ENCODE peak calls at places on chromosomes 1 and 21, in seven cellular contexts. O is ovary, D is sigmoid colon, B is tibial nerve, V is cardiac muscle cell, Z is transverse colon, E is MM.1S. Y is an unnamed sample. For H3K36me3, the result is how much of the 10 kb centered on the place peaks cover.

GRCh38 chr1:205077934-205078311 is 6.3 kb downstream of the TMEM81 start:
- DNase-seq in O (no peak), Z (no peak), E (no peak), V (no peak), D (no peak), B (no peak), Y (no peak)

GRCh38 chr21:45344576-45344975 is 56.9 kb upstream of the POFUT2 start:
- DNase-seq in Z (no peak), E (no peak), B (no peak), V (no peak), O (no peak), D (no peak), Y (no peak)

GRCh38 chr1:213979751-213980605 is 7.8 kb upstream of the PROX1 start:
- DNase-seq in D (no peak), B (no peak), E (no peak), V (peak), O (no peak), Z (no peak), Y (no peak)

GRCh38 chr1:82086739-82087138 is 286.0 kb downstream of the ADGRL2 start:
- DNase-seq in E (no peak), O (no peak), B (no peak), Z (no peak), D (no peak), V (no peak), Y (peak)

GRCh38 chr21:19461481-19462205 is 1058.1 kb upstream of the TMPRSS15 start:
- DNase-seq in E (no peak), B (no peak), O (no peak), V (no peak), D (no peak), Z (no peak), Y (no peak)

GRCh38 chr1:50110084-50110615 is 1.4 kb downstream of the ELAVL4 start:
- DNase-seq in D (no peak), O (no peak), B (no peak), Z (no peak), V (no peak), E (no peak), Y (no peak)

GRCh38 chr1:227773558-227773957 is 38.3 kb downstream of the SNAP47 start:
- DNase-seq in Z (no peak), V (no peak), E (no peak), D (no peak), O (no peak), B (no peak), Y (no peak)

GRCh38 chr1:163315773-163316374 is 5.9 kb upstream of the NUF2 start:
- DNase-seq in Z (peak), E (peak), O (no peak), B (peak), D (no peak), V (peak), Y (peak)

GRCh38 chr1:246592695-246593094 is 26.4 kb downstream of the CNST start:
- DNase-seq in O (no peak), D (no peak), B (no peak), V (no peak), Z (no peak), E (no peak), Y (no peak)

GRCh38 chr1:230185076-230186001 is 118.3 kb downstream of the GALNT2 start:
- DNase-seq in V (no peak), B (no peak), Z (no peak), E (no peak), D (no peak), O (no peak), Y (peak)

DNA sequence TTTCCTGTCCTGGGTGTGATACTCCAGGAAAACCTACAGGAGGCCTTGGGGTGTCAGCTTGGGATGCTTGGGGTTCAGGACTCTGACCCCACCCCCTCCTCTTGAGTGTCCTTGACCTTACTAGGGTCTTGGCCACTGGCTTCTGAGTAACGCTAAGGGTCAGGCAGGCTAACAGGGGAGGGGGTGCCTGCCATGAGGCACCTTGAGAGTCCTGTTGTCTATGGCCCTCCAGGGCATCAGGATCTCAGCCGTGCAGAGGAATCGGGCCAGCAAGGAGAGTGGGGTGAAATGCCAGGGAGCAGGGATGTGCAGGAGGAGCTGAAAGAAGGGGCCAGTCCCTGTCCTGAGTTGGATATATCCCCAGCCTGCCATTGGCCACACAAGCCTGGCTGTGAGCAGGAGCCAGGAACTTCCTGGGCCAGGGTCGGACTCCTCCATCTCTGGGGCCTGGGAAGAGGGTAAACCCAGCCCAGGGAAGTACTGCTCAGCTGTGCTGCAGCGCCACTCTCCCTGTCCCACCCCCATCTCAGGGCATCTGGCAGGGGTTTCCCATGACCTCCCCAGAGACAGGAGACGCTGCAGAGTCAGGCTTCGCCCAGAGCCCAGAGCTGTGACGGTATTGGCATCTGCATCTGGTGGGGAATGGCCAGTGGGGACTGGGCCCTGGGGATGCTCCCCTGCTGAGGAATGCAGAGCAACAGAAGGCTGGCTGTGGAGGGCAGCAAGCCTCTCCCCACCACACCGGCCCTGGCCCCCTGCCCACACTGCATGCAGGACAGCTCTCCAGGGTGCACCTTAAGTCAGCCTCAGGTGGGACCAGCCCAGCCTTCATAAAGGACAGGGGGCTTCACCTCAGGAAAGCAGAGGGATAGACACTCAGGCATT is 6.3 kb downstream of the KIF21B start:
- DNase-seq in V (no peak), E (no peak), O (no peak), B (no peak), Z (no peak), D (no peak), Y (no peak)
- H3K4me3 ChIP-seq in V (no peak), E (no peak), O (no peak), B (no peak), Z (no peak), D (no peak), Y (no peak)

GRCh38 chr1:156134716-156135435 is 18.5 kb upstream of the SEMA4A start:
- DNase-seq in B (no peak), D (no peak), E (no peak), O (no peak), Z (no peak), V (no peak), Y (no peak)
- H3K36me3 ChIP-seq in B (under half), D (half or more), E (under half), O (under half), Z (under half), V (half or more), Y (half or more)

GRCh38 chr1:43453442-43454269 is at the start of gene HYI:
- DNase-seq in Z (peak), O (peak), B (peak), V (peak), D (peak), E (peak), Y (peak)
- TF ChIP-seq CTCF in Z (no peak), O (no peak), B (no peak), V (no peak), D (no peak), E (no peak), Y (no peak)

DNA sequence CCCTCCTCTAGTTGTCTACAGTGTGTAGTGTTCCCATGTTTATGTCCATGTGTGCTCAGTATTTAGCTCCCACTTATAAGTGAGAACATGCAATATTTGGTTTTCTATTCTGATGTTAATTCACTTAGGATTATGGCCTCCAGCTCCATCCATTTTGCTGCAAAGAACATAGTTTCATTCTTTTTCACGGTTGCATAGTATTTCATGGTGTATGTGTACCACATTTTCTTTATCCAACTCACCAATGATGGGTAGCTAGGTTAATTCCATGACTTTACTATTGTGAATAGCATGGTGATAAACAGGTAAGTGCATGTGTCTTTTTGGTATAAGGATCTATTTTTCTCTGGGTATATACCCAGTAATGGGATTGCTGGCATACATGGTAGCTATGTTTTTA is 67.0 kb downstream of the TBX19 start:
- DNase-seq in E (no peak), D (no peak), B (no peak), V (no peak), Z (no peak), O (no peak), Y (no peak)
- H3K4me3 ChIP-seq in E (no peak), D (no peak), B (no peak), V (no peak), Z (no peak), O (peak), Y (no peak)

DNA sequence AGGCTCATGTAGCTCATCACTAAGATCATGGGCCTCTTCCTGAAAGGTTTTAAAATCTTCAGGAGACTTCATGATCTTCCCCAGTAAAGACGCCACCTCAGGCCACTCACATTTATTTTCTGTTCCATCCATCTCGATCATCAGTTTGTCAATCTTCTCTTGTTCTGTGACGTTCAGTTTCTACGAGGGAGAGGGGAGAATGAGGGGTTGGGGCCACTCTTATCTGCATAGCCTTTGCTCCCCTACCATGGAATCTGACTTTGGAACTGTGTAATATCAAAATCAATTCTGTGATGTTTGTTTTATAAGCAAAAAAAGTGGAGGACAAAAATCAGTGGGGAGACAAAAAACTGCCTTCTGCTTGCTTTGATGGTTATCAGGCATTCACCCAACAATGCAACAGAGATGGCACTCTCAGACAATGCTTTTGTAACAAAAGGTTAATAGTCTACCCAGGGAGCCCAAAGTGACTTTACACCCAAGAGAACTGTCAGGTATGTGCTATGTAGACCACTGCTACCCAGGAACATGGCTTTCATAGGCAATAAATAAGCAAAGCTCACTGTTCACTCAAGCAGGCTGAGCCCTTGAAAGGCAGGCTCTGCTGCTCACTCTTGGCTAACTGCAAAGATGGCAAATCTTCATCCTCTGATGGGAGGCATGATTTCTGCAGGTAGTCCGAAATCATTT is 10.5 kb downstream of the ENO1 start:
- DNase-seq in O (no peak), V (no peak), D (no peak), E (no peak), Z (no peak), B (no peak), Y (no peak)
- H3K36me3 ChIP-seq in O (under half), V (half or more), D (half or more), E (half or more), Z (under half), B (half or more), Y (half or more)

GRCh38 chr1:6637770-6638169 is 13.1 kb downstream of the THAP3 start:
- DNase-seq in E (no peak), B (no peak), D (no peak), Z (no peak), O (no peak), V (no peak), Y (no peak)
- TF ChIP-seq CTCF in E (no peak), B (no peak), D (no peak), Z (no peak), O (no peak), V (no peak), Y (no peak)

GRCh38 chr1:13730301-13730700 is 30.3 kb downstream of the PRDM2 start:
- DNase-seq in B (no peak), V (no peak), D (no peak), Z (no peak), O (no peak), E (no peak), Y (no peak)
- H3K4me3 ChIP-seq in B (no peak), V (no peak), D (no peak), Z (no peak), O (no peak), E (peak), Y (no peak)

GRCh38 chr1:212368073-212368484 is 46.6 kb downstream of the PACC1 start:
- DNase-seq in Z (peak), O (no peak), D (no peak), V (peak), E (peak), B (peak), Y (peak)
- H3K36me3 ChIP-seq in Z (under half), O (under half), D (under half), V (under half), E (under half), B (under half), Y (under half)

DNA sequence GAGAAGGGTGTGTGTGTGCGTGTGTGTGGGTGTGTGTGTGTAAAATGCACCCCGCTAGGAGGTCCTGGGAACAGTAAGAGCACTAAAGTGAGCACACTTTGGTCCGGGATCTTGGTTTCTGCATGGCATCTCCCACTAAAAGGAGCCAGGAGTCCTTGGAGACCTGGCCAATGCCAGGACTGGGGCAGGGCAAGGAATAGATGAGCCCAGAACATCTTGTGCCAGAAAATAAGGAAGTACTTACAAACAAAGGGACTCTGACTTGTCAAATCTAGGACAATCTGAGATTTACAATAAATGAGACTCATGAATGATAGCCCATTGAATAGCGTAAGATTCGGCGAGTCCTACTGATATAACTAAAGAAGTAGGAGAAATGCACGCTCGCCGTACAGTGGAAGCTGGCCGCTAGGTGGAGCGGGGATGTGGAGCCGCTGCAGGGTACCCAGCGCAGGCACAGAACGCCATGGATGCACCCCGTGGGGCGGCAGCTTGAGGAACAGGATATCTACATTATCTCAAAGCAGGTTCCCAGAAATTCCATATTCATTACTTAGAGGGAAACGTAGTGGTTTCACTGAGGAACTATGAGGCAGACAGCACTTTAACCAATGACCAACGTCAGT is 7.1 kb downstream of the SLC37A1 start:
- DNase-seq in Z (no peak), O (no peak), B (no peak), V (no peak), D (peak), E (no peak), Y (no peak)
- TF ChIP-seq CTCF in Z (no peak), O (no peak), B (no peak), V (peak), D (no peak), E (no peak), Y (no peak)

Y was measured in bronchial epithelial cell.